ENCODE peak calls at places on chromosome 10, in nine cellular contexts. L, F, B, V, Q, D, R, G and W are unnamed samples.

GRCh38 chr10:68221196-68221595 is 10.7 kb downstream of the ATOH7 start:
- DNase-seq in V (no peak), D (no peak), Q (no peak), B (no peak), R (no peak), G (no peak), F (no peak), L (no peak), W (no peak)

GRCh38 chr10:51877636-51878035 is 178.2 kb upstream of the CSTF2T start:
- DNase-seq in G (no peak), Q (no peak), B (no peak), L (no peak), D (no peak), F (no peak), R (no peak), V (no peak), W (no peak)

GRCh38 chr10:133281084-133281483 is 4.4 kb upstream of the ADAM8 start:
- DNase-seq in R (no peak), V (no peak), Q (no peak), F (no peak), G (no peak), B (no peak), L (no peak), D (no peak), W (no peak)

GRCh38 chr10:24685958-24686540 is 37.6 kb downstream of the ARHGAP21 start:
- DNase-seq in B (no peak), D (no peak), R (no peak), F (no peak), V (no peak), Q (no peak), G (no peak), L (no peak), W (no peak)

GRCh38 chr10:95536017-95536416 is 25.2 kb downstream of the SORBS1 start:
- DNase-seq in Q (no peak), L (peak; percentile 95), F (no peak), R (no peak), V (peak; percentile 39), G (no peak), D (no peak), B (no peak), W (peak; percentile 28)

GRCh38 chr10:121830101-121830500 is 97.7 kb downstream of the ATE1 start:
- DNase-seq in R (no peak), G (no peak), D (no peak), V (no peak), Q (no peak), F (no peak), B (no peak), L (no peak), W (no peak)

GRCh38 chr10:19169684-19170083 is 121.1 kb downstream of the MALRD1 start:
- DNase-seq in V (no peak), R (no peak), F (no peak), B (no peak), Q (no peak), D (peak; percentile 3), G (no peak), L (no peak), W (no peak)

GRCh38 chr10:124464028-124464751 is 2.6 kb downstream of the LHPP start:
- DNase-seq in F (no peak), R (no peak), V (no peak), D (no peak), L (no peak), G (no peak), Q (no peak), B (no peak), W (no peak)

GRCh38 chr10:56911906-56912480 is 550.9 kb upstream of the ZWINT start:
- DNase-seq in V (no peak), R (no peak), Q (no peak), G (no peak), L (no peak), F (no peak), B (no peak), D (no peak), W (no peak)

GRCh38 chr10:79068562-79069324 is at the start of gene ZMIZ1:
- DNase-seq in R (peak; percentile 90), V (peak; percentile 92), B (peak; percentile 94), L (peak; percentile 97), Q (peak; percentile 91), G (peak; percentile 98), F (peak; percentile 92), D (peak; percentile 88), W (peak; percentile 91)

GRCh38 chr10:103449208-103450144 is 2.7 kb downstream of the CALHM2 start:
- DNase-seq in D (no peak), F (no peak), G (no peak), V (no peak), Q (no peak), R (no peak), L (no peak), B (no peak), W (no peak)

GRCh38 chr10:132570771-132571564 is 33.4 kb downstream of the INPP5A start:
- DNase-seq in Q (peak; percentile 20), R (no peak), G (no peak), V (peak; percentile 66), B (no peak), L (no peak), F (no peak), D (no peak), W (peak; percentile 79)

GRCh38 chr10:120480065-120480600 is 23.1 kb downstream of the PLPP4 start:
- DNase-seq in V (no peak), G (peak; percentile 68), R (peak; percentile 1), D (no peak), F (no peak), Q (no peak), B (no peak), L (no peak), W (no peak)
- TF ChIP-seq CTCF in V (no peak), G (no peak), R (no peak), D (no peak), F (no peak), Q (no peak), B (no peak), L (no peak), W (no peak)

DNA sequence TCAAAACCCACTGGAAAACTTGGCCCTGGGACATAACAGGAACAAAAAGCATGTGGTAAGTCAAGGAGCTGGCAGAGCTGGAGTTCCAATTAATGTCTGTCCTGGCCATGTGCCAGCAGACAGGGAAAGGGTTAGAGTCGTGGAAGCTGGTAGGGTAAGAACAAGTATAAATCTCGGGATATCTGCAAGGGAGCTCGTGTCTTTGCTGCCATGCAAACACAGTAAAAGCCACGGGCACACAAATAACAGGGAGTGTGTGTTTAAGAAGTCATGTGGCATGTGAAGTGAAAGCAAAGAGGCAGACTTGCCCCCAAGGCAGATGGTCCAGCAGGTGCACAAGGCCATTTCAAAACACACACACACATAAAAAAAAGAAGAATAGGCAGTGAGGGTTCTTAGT is 32.6 kb upstream of the ARHGAP12 start:
- DNase-seq in R (no peak), L (no peak), V (peak; percentile 32), Q (no peak), F (no peak), G (no peak), B (no peak), D (no peak), W (no peak)
- TF ChIP-seq EP300 in R (no peak), L (no peak), V (no peak), Q (no peak), F (no peak), G (no peak), B (no peak), D (no peak), W (no peak)

DNA sequence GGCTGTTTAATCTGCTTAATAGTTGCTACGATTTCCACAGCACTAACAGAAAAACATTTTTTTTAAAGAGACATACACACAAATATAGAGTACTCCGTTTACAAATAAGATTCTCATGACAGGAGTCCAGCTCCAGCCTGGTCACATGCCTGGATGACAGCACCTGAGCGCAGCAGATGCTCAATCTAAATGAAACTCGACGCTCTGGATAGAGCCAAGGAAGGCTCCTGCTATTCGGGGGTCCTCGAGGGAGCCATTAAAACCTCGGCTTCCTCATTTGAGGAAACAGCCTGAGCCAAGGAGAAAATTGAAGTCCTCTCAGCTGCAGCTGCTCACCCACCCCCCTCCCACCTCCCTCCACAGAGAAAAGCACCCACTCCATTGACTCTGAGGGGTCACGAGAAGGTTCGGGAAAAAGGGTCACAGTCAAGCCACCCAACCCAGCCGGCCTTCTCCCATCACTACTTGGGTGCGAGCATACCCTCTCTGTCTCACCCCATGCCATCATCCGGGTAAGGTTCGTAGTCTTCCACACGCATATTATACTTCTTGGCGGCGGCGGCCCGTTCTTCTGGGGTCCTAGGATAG is 692 bp downstream of the NDUFB8 start:
- DNase-seq in V (no peak), D (no peak), Q (no peak), L (peak; percentile 67), B (no peak), G (no peak), F (no peak), R (peak; percentile 9), W (no peak)
- TF ChIP-seq POLR2A in V (no peak), D (no peak), Q (no peak), L (no peak), B (no peak), G (no peak), F (no peak), R (no peak), W (no peak)

GRCh38 chr10:80540136-80540535 is 2.4 kb downstream of the SH2D4B start:
- DNase-seq in V (no peak), G (peak; percentile 57), Q (no peak), D (no peak), R (no peak), L (peak; percentile 29), F (no peak), B (no peak), W (no peak)

GRCh38 chr10:80537705-80538480 is at the start of gene SH2D4B:
- DNase-seq in G (peak; percentile 87), D (no peak), Q (no peak), F (no peak), B (no peak), R (no peak), L (peak; percentile 55), V (no peak), W (no peak)

GRCh38 chr10:80540644-80541143 is 3.0 kb downstream of the SH2D4B start:
- DNase-seq in R (no peak), L (peak; percentile 30), V (no peak), B (no peak), F (no peak), Q (no peak), G (peak; percentile 84), D (no peak), W (no peak)

GRCh38 chr10:80538481-80539185 is 931 bp downstream of the SH2D4B start:
- DNase-seq in R (no peak), D (no peak), Q (no peak), V (no peak), G (peak; percentile 86), F (no peak), L (peak; percentile 53), B (no peak), W (no peak)

GRCh38 chr10:80539421-80539999 is 1.8 kb downstream of the SH2D4B start:
- DNase-seq in V (no peak), D (no peak), R (no peak), L (peak; percentile 55), G (peak; percentile 79), F (no peak), B (no peak), Q (no peak), W (peak; percentile 8)
- TF ChIP-seq CTCF in V (no peak), D (no peak), R (no peak), L (no peak), G (no peak), F (no peak), B (no peak), Q (no peak), W (no peak)